ENCODE peak calls at places on chromosomes 11 and 22, in nine cellular contexts. Z is ovary, G is WERI-Rb-1, I is psoas muscle, P is upper lobe of right lung, E is esophagus muscularis mucosa, N is GM23248, U is small intestine, S is trophoblast cell. K is an unnamed sample.

GRCh38 chr11:120880791-120881190 is 143.1 kb upstream of the TBCEL start:
- DNase-seq in G (no peak), U (no peak), N (peak; percentile 79), P (no peak), E (no peak), Z (no peak), I (no peak), S (no peak), K (no peak)

GRCh38 chr11:119423459-119424254 is 685 bp upstream of the THY1 start:
- DNase-seq in G (no peak), S (no peak), U (no peak), N (no peak), P (no peak), E (no peak), I (no peak), Z (no peak), K (no peak)

GRCh38 chr11:34600339-34601084 is 20.4 kb upstream of the EHF start:
- DNase-seq in S (no peak), G (no peak), I (no peak), Z (no peak), E (no peak), N (no peak), P (peak; percentile 76), U (peak; percentile 96), K (peak; percentile 73)

GRCh38 chr11:35166369-35167360 is 27.7 kb downstream of the CD44 start:
- DNase-seq in E (no peak), P (no peak), I (no peak), Z (no peak), N (peak; percentile 98), S (peak; percentile 99), G (no peak), U (no peak), K (no peak)

GRCh38 chr22:20173246-20173645 is 22.4 kb upstream of the CCDC188 start:
- DNase-seq in E (no peak), S (no peak), Z (no peak), U (no peak), I (no peak), N (no peak), G (no peak), P (no peak), K (no peak)

GRCh38 chr11:689630-690029 is 5.4 kb downstream of the DEAF1 start:
- DNase-seq in I (no peak), E (no peak), U (no peak), P (no peak), Z (no peak), G (no peak), N (no peak), S (no peak), K (no peak)

GRCh38 chr11:124740277-124740882 is 638 bp downstream of the NRGN start:
- DNase-seq in I (no peak), U (no peak), N (peak; percentile 60), P (peak; percentile 85), E (no peak), Z (no peak), S (peak; percentile 25), G (peak; percentile 61), K (no peak)

GRCh38 chr11:75563978-75564552 is 2.0 kb downstream of the SERPINH1 start:
- DNase-seq in Z (peak; percentile 71), P (peak; percentile 77), E (no peak), I (peak; percentile 80), G (peak; percentile 33), S (peak; percentile 89), U (no peak), N (peak; percentile 97), K (no peak)

GRCh38 chr11:67266424-67267187 is at the start of gene GRK2:
- DNase-seq in I (peak; percentile 73), Z (peak; percentile 30), E (no peak), N (peak; percentile 86), U (peak; percentile 38), P (peak; percentile 82), G (no peak), S (peak; percentile 62), K (peak; percentile 56)

GRCh38 chr22:11066458-11067285 is 4461.3 kb upstream of the OR11H1 start:
- DNase-seq in S (no peak), P (peak; percentile 72), G (no peak), N (no peak), I (peak; percentile 60), Z (no peak), E (peak; percentile 94), U (no peak), K (peak; percentile 90)

GRCh38 chr11:111778047-111778558 is 11.9 kb upstream of the PPP2R1B start:
- DNase-seq in E (no peak), U (peak; percentile 57), N (no peak), P (no peak), S (no peak), Z (no peak), G (no peak), I (no peak), K (no peak)

GRCh38 chr11:126197277-126197939 is 14.0 kb downstream of the RPUSD4 start:
- DNase-seq in I (peak; percentile 80), Z (no peak), E (no peak), P (no peak), G (no peak), N (peak; percentile 8), S (peak; percentile 99), U (no peak), K (peak; percentile 39)

GRCh38 chr11:75577198-75577597 is 15.1 kb downstream of the SERPINH1 start:
- DNase-seq in E (no peak), S (peak; percentile 63), N (peak; percentile 63), G (peak; percentile 62), Z (no peak), P (peak; percentile 75), U (no peak), I (peak; percentile 74), K (peak; percentile 84)

GRCh38 chr11:110429614-110430266 is at the start of gene FDX1:
- DNase-seq in S (peak; percentile 95), I (peak; percentile 89), Z (peak; percentile 79), P (peak; percentile 93), G (peak; percentile 91), N (peak; percentile 89), U (peak; percentile 78), E (peak; percentile 94), K (peak; percentile 85)

GRCh38 chr22:45526768-45527360 is 24.2 kb downstream of the FBLN1 start:
- DNase-seq in N (peak; percentile 81), Z (no peak), I (no peak), P (no peak), U (no peak), E (peak; percentile 96), G (no peak), S (no peak), K (no peak)

DNA sequence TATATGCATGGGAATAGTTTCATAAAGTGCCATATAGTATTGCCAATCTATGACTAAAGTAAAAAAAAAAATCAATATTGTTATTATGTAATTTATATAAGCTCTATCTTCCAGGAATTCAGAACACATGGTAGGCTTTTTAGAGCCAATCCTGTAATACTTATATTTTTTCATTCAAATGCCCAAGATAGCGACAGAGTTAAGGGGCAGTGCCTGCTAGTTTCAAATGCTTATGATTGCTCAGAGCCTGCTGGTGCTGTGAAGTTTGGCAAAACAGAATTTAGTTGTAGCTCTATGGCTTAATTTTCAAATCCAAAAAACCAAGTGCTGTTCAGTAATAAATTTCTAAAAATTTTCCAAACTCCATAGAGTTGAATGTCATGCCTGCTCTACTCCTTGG is 39.0 kb upstream of the BLID start:
- DNase-seq in Z (no peak), P (no peak), U (no peak), S (no peak), G (no peak), N (no peak), E (no peak), I (no peak), K (no peak)
- H3K27ac ChIP-seq in Z (no peak overlapping the region), P (no peak overlapping the region), U (no peak overlapping the region), S (no peak overlapping the region), G (no peak overlapping the region), N (peak overlapping the region; percentile 91), E (no peak overlapping the region), I (no peak overlapping the region), K (no peak overlapping the region)

DNA sequence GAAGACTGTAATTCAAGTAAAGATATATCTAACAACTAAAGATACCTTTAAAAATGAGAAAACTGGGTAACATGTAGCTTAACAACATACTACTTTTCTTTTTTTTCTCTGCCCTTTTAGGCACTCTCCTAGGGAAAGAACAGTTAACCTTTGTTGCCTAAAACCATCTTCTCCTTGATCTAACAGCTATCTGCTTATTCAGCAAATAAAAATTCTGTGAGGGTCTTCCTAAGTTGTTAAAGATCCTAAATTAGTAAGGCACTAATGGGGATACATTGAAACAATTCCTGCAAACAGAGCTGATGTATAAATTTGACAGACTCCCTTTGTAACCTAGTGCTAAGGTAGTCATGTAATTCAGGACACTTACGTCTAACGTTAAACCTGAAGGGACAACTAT is 39.1 kb downstream of the MTMR2 start:
- DNase-seq in G (no peak), E (no peak), I (no peak), P (no peak), S (no peak), N (no peak), U (no peak), Z (no peak), K (no peak)
- H3K4me3 ChIP-seq in G (no peak overlapping the region), E (no peak overlapping the region), I (no peak overlapping the region), P (no peak overlapping the region), S (no peak overlapping the region), N (no peak overlapping the region), U (no peak overlapping the region), Z (no peak overlapping the region), K (no peak overlapping the region)

DNA sequence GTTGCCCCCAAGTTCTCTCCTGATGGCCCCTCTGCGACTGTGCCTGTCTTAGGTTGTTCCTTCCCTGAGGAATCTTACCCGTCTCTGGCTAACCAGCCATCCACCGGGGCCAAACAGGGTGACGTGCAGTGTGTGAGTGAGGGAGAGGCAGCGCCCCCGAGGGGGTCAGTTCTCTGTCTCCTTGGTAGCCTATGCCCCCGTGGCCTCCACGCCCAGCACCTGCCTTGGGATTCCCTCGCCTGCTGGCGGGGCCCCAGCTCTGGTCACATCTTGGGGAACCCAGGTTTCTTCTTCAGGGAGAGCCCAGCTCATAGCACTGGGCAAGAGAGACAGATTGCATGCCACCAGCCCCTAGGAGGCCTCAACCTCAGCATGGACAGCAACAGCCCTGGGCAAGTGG is 5.8 kb downstream of the NXF1 start:
- DNase-seq in I (no peak), Z (no peak), E (no peak), S (no peak), G (no peak), U (no peak), N (no peak), P (no peak), K (no peak)
- H3K27ac ChIP-seq in I (no peak overlapping the region), Z (no peak overlapping the region), E (no peak overlapping the region), S (no peak overlapping the region), G (no peak overlapping the region), U (no peak overlapping the region), N (no peak overlapping the region), P (no peak overlapping the region), K (no peak overlapping the region)

GRCh38 chr11:65492637-65493366 is 6.0 kb upstream of the MALAT1 start:
- DNase-seq in E (no peak), U (no peak), G (no peak), Z (peak; percentile 89), N (peak; percentile 95), P (peak; percentile 78), S (peak; percentile 91), I (peak; percentile 93), K (peak; percentile 70)
- H3K4me3 ChIP-seq in E (peak overlapping the region; percentile 28), U (no peak overlapping the region), G (no peak overlapping the region), Z (no peak overlapping the region), N (peak overlapping the region; percentile 43), P (peak overlapping the region; percentile 13), S (no peak overlapping the region), I (peak overlapping the region; percentile 42), K (no peak overlapping the region)